ENCODE peak calls at places on chromosomes 13 and 19, in ten cellular contexts. One of them, this sample, is unnamed.

GRCh38 chr19:5850189-5850588 is 1.1 kb downstream of the FUT3 start:
- DNase-seq in ovary: no peak
- DNase-seq in tibial nerve: no peak
- DNase-seq in lower leg skin: no peak
- DNase-seq in IMR-90: no peak
- DNase-seq in HFF-Myc: no peak
- DNase-seq in PC-3: peak; percentile 22
- DNase-seq in psoas muscle: no peak
- DNase-seq in sigmoid colon: no peak
- DNase-seq in retinal pigment epithelial cell: no peak
- DNase-seq in this sample: no peak

GRCh38 chr13:35354305-35354704 is 122.2 kb downstream of the MAB21L1 start:
- DNase-seq in ovary: no peak
- DNase-seq in tibial nerve: no peak
- DNase-seq in lower leg skin: no peak
- DNase-seq in IMR-90: no peak
- DNase-seq in HFF-Myc: no peak
- DNase-seq in PC-3: no peak
- DNase-seq in psoas muscle: no peak
- DNase-seq in sigmoid colon: no peak
- DNase-seq in retinal pigment epithelial cell: no peak
- DNase-seq in this sample: no peak

GRCh38 chr19:45154064-45154827 is 6.5 kb downstream of the NKPD1 start:
- DNase-seq in ovary: peak; percentile 40
- DNase-seq in tibial nerve: no peak
- DNase-seq in lower leg skin: no peak
- DNase-seq in IMR-90: peak; percentile 86
- DNase-seq in HFF-Myc: peak; percentile 32
- DNase-seq in PC-3: peak; percentile 46
- DNase-seq in psoas muscle: no peak
- DNase-seq in sigmoid colon: no peak
- DNase-seq in retinal pigment epithelial cell: peak; percentile 79
- DNase-seq in this sample: no peak

GRCh38 chr13:28623782-28624706 is 34.9 kb upstream of the POMP start:
- DNase-seq in ovary: no peak
- DNase-seq in tibial nerve: no peak
- DNase-seq in lower leg skin: no peak
- DNase-seq in IMR-90: peak; percentile 40
- DNase-seq in HFF-Myc: no peak
- DNase-seq in PC-3: no peak
- DNase-seq in psoas muscle: no peak
- DNase-seq in sigmoid colon: no peak
- DNase-seq in retinal pigment epithelial cell: no peak
- DNase-seq in this sample: no peak

GRCh38 chr13:48319458-48320395 is 16.2 kb downstream of the RB1 start:
- DNase-seq in ovary: no peak
- DNase-seq in tibial nerve: no peak
- DNase-seq in lower leg skin: no peak
- DNase-seq in IMR-90: no peak
- DNase-seq in HFF-Myc: no peak
- DNase-seq in PC-3: no peak
- DNase-seq in psoas muscle: no peak
- DNase-seq in sigmoid colon: no peak
- DNase-seq in retinal pigment epithelial cell: no peak
- DNase-seq in this sample: peak; percentile 21

GRCh38 chr19:33349319-33350289 is 23.9 kb upstream of the CEBPG start:
- DNase-seq in ovary: no peak
- DNase-seq in tibial nerve: no peak
- DNase-seq in lower leg skin: peak; percentile 31
- DNase-seq in IMR-90: no peak
- DNase-seq in HFF-Myc: no peak
- DNase-seq in PC-3: no peak
- DNase-seq in psoas muscle: no peak
- DNase-seq in sigmoid colon: no peak
- DNase-seq in retinal pigment epithelial cell: no peak
- DNase-seq in this sample: no peak

GRCh38 chr13:95676100-95676774 is 702 bp upstream of the DNAJC3 start:
- DNase-seq in ovary: peak; percentile 12
- DNase-seq in tibial nerve: peak; percentile 11
- DNase-seq in lower leg skin: peak; percentile 85
- DNase-seq in IMR-90: peak; percentile 39
- DNase-seq in HFF-Myc: no peak
- DNase-seq in PC-3: peak; percentile 37
- DNase-seq in psoas muscle: peak; percentile 57
- DNase-seq in sigmoid colon: no peak
- DNase-seq in retinal pigment epithelial cell: no peak
- DNase-seq in this sample: no peak

GRCh38 chr19:18833849-18834643 is 2.3 kb downstream of the UPF1 start:
- DNase-seq in ovary: no peak
- DNase-seq in tibial nerve: no peak
- DNase-seq in lower leg skin: no peak
- DNase-seq in IMR-90: no peak
- DNase-seq in HFF-Myc: no peak
- DNase-seq in PC-3: peak; percentile 28
- DNase-seq in psoas muscle: no peak
- DNase-seq in sigmoid colon: no peak
- DNase-seq in retinal pigment epithelial cell: no peak
- DNase-seq in this sample: no peak

GRCh38 chr13:42835012-42835411 is 53.6 kb downstream of the FAM216B start:
- DNase-seq in ovary: no peak
- DNase-seq in tibial nerve: no peak
- DNase-seq in lower leg skin: no peak
- DNase-seq in IMR-90: no peak
- DNase-seq in HFF-Myc: no peak
- DNase-seq in PC-3: no peak
- DNase-seq in psoas muscle: no peak
- DNase-seq in sigmoid colon: no peak
- DNase-seq in retinal pigment epithelial cell: no peak
- DNase-seq in this sample: no peak

GRCh38 chr13:42832341-42833153 is 51.2 kb downstream of the FAM216B start:
- DNase-seq in ovary: peak; percentile 40
- DNase-seq in tibial nerve: no peak
- DNase-seq in lower leg skin: no peak
- DNase-seq in IMR-90: peak; percentile 94
- DNase-seq in HFF-Myc: peak; percentile 72
- DNase-seq in PC-3: peak; percentile 89
- DNase-seq in psoas muscle: no peak
- DNase-seq in sigmoid colon: no peak
- DNase-seq in retinal pigment epithelial cell: no peak
- DNase-seq in this sample: no peak

GRCh38 chr13:42836930-42837329 is 55.5 kb downstream of the FAM216B start:
- DNase-seq in ovary: peak; percentile 18
- DNase-seq in tibial nerve: no peak
- DNase-seq in lower leg skin: no peak
- DNase-seq in IMR-90: peak; percentile 51
- DNase-seq in HFF-Myc: peak; percentile 59
- DNase-seq in PC-3: peak; percentile 46
- DNase-seq in psoas muscle: no peak
- DNase-seq in sigmoid colon: no peak
- DNase-seq in retinal pigment epithelial cell: no peak
- DNase-seq in this sample: no peak
- TF ChIP-seq CTCF in ovary: no peak
- TF ChIP-seq CTCF in tibial nerve: no peak
- TF ChIP-seq CTCF in lower leg skin: no peak
- TF ChIP-seq CTCF in IMR-90: peak; percentile 49
- TF ChIP-seq CTCF in HFF-Myc: peak; percentile 43
- TF ChIP-seq CTCF in PC-3: peak; percentile 57
- TF ChIP-seq CTCF in psoas muscle: peak; percentile 9
- TF ChIP-seq CTCF in sigmoid colon: no peak
- TF ChIP-seq CTCF in retinal pigment epithelial cell: peak; percentile 42
- TF ChIP-seq CTCF in this sample: peak; percentile 13

GRCh38 chr13:112875627-112876026 is 93.4 kb upstream of the MCF2L start:
- DNase-seq in ovary: no peak
- DNase-seq in tibial nerve: no peak
- DNase-seq in lower leg skin: peak; percentile 74
- DNase-seq in IMR-90: no peak
- DNase-seq in HFF-Myc: no peak
- DNase-seq in PC-3: no peak
- DNase-seq in psoas muscle: peak; percentile 48
- DNase-seq in sigmoid colon: peak; percentile 37
- DNase-seq in retinal pigment epithelial cell: no peak
- DNase-seq in this sample: no peak

GRCh38 chr13:112876305-112877000 is 92.6 kb upstream of the MCF2L start:
- DNase-seq in ovary: no peak
- DNase-seq in tibial nerve: no peak
- DNase-seq in lower leg skin: peak; percentile 57
- DNase-seq in IMR-90: no peak
- DNase-seq in HFF-Myc: no peak
- DNase-seq in PC-3: no peak
- DNase-seq in psoas muscle: peak; percentile 35
- DNase-seq in sigmoid colon: peak; percentile 48
- DNase-seq in retinal pigment epithelial cell: no peak
- DNase-seq in this sample: no peak

GRCh38 chr13:112871742-112872141 is 97.3 kb upstream of the MCF2L start:
- DNase-seq in ovary: peak; percentile 3
- DNase-seq in tibial nerve: no peak
- DNase-seq in lower leg skin: peak; percentile 66
- DNase-seq in IMR-90: no peak
- DNase-seq in HFF-Myc: no peak
- DNase-seq in PC-3: no peak
- DNase-seq in psoas muscle: peak; percentile 38
- DNase-seq in sigmoid colon: peak; percentile 36
- DNase-seq in retinal pigment epithelial cell: no peak
- DNase-seq in this sample: no peak

GRCh38 chr13:112874751-112875300 is 94.2 kb upstream of the MCF2L start:
- DNase-seq in ovary: no peak
- DNase-seq in tibial nerve: no peak
- DNase-seq in lower leg skin: peak; percentile 49
- DNase-seq in IMR-90: no peak
- DNase-seq in HFF-Myc: no peak
- DNase-seq in PC-3: no peak
- DNase-seq in psoas muscle: peak; percentile 41
- DNase-seq in sigmoid colon: peak; percentile 60
- DNase-seq in retinal pigment epithelial cell: no peak
- DNase-seq in this sample: no peak

GRCh38 chr13:112873851-112874750 is 94.9 kb upstream of the MCF2L start:
- DNase-seq in ovary: peak; percentile 69
- DNase-seq in tibial nerve: peak; percentile 93
- DNase-seq in lower leg skin: peak; percentile 95
- DNase-seq in IMR-90: peak; percentile 50
- DNase-seq in HFF-Myc: no peak
- DNase-seq in PC-3: peak; percentile 74
- DNase-seq in psoas muscle: peak; percentile 88
- DNase-seq in sigmoid colon: peak; percentile 86
- DNase-seq in retinal pigment epithelial cell: no peak
- DNase-seq in this sample: peak; percentile 74
- H3K4me3 ChIP-seq in ovary: no peak overlapping the region
- H3K4me3 ChIP-seq in tibial nerve: no peak overlapping the region
- H3K4me3 ChIP-seq in lower leg skin: no peak overlapping the region
- H3K4me3 ChIP-seq in IMR-90: no peak overlapping the region
- H3K4me3 ChIP-seq in HFF-Myc: no peak overlapping the region
- H3K4me3 ChIP-seq in PC-3: no peak overlapping the region
- H3K4me3 ChIP-seq in psoas muscle: no peak overlapping the region
- H3K4me3 ChIP-seq in sigmoid colon: peak overlapping the region; percentile 13
- H3K4me3 ChIP-seq in retinal pigment epithelial cell: no peak overlapping the region
- H3K4me3 ChIP-seq in this sample: peak overlapping the region; percentile 52

GRCh38 chr19:2045501-2046045 is 5.5 kb downstream of the MKNK2 start:
- DNase-seq in ovary: no peak
- DNase-seq in tibial nerve: no peak
- DNase-seq in lower leg skin: peak; percentile 87
- DNase-seq in IMR-90: no peak
- DNase-seq in HFF-Myc: no peak
- DNase-seq in PC-3: no peak
- DNase-seq in psoas muscle: peak; percentile 84
- DNase-seq in sigmoid colon: peak; percentile 66
- DNase-seq in retinal pigment epithelial cell: no peak
- DNase-seq in this sample: peak; percentile 19

GRCh38 chr19:2048104-2048958 is 2.7 kb downstream of the MKNK2 start:
- DNase-seq in ovary: no peak
- DNase-seq in tibial nerve: no peak
- DNase-seq in lower leg skin: no peak
- DNase-seq in IMR-90: no peak
- DNase-seq in HFF-Myc: no peak
- DNase-seq in PC-3: no peak
- DNase-seq in psoas muscle: peak; percentile 60
- DNase-seq in sigmoid colon: peak; percentile 65
- DNase-seq in retinal pigment epithelial cell: no peak
- DNase-seq in this sample: no peak

GRCh38 chr19:2047449-2048103 is 3.5 kb downstream of the MKNK2 start:
- DNase-seq in ovary: peak; percentile 37
- DNase-seq in tibial nerve: no peak
- DNase-seq in lower leg skin: no peak
- DNase-seq in IMR-90: no peak
- DNase-seq in HFF-Myc: no peak
- DNase-seq in PC-3: peak; percentile 15
- DNase-seq in psoas muscle: peak; percentile 93
- DNase-seq in sigmoid colon: peak; percentile 86
- DNase-seq in retinal pigment epithelial cell: no peak
- DNase-seq in this sample: peak; percentile 22

GRCh38 chr19:2046046-2046907 is 4.8 kb downstream of the MKNK2 start:
- DNase-seq in ovary: no peak
- DNase-seq in tibial nerve: no peak
- DNase-seq in lower leg skin: peak; percentile 85
- DNase-seq in IMR-90: no peak
- DNase-seq in HFF-Myc: no peak
- DNase-seq in PC-3: no peak
- DNase-seq in psoas muscle: peak; percentile 62
- DNase-seq in sigmoid colon: peak; percentile 69
- DNase-seq in retinal pigment epithelial cell: no peak
- DNase-seq in this sample: no peak

DNA sequence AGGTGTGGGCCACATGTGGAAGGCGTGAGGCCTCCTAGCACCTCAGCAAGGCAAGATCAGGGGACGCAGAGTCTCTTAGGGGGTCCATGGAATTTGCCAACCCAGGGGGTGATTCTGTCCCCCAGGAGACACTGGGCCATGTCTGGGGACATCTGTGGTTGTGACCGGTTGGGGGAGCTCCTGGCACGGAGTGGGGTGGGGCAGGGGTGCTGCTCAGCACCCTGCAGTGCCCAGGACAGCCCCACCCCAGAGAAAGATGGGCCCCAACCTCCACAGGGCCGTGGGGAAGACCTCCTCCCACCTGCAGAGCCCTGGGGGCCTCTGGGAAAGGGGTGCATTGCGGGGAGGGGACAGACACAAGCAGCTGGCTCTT is 4.0 kb downstream of the MKNK2 start:
- DNase-seq in ovary: no peak
- DNase-seq in tibial nerve: no peak
- DNase-seq in lower leg skin: no peak
- DNase-seq in IMR-90: no peak
- DNase-seq in HFF-Myc: no peak
- DNase-seq in PC-3: no peak
- DNase-seq in psoas muscle: no peak
- DNase-seq in sigmoid colon: no peak
- DNase-seq in retinal pigment epithelial cell: no peak
- DNase-seq in this sample: peak; percentile 20
- TF ChIP-seq CTCF in ovary: no peak
- TF ChIP-seq CTCF in tibial nerve: no peak
- TF ChIP-seq CTCF in lower leg skin: no peak
- TF ChIP-seq CTCF in IMR-90: no peak
- TF ChIP-seq CTCF in HFF-Myc: no peak
- TF ChIP-seq CTCF in PC-3: no peak
- TF ChIP-seq CTCF in psoas muscle: no peak
- TF ChIP-seq CTCF in sigmoid colon: no peak
- TF ChIP-seq CTCF in retinal pigment epithelial cell: no peak
- TF ChIP-seq CTCF in this sample: peak; percentile 42

GRCh38 chr13:113860579-113861432 is 3.1 kb downstream of the GAS6 start:
- DNase-seq in ovary: peak; percentile 72
- DNase-seq in tibial nerve: no peak
- DNase-seq in lower leg skin: peak; percentile 85
- DNase-seq in IMR-90: no peak
- DNase-seq in HFF-Myc: no peak
- DNase-seq in PC-3: peak; percentile 11
- DNase-seq in psoas muscle: no peak
- DNase-seq in sigmoid colon: no peak
- DNase-seq in retinal pigment epithelial cell: no peak
- DNase-seq in this sample: no peak

GRCh38 chr13:113863511-113864302 is at the start of gene GAS6:
- DNase-seq in ovary: peak; percentile 66
- DNase-seq in tibial nerve: no peak
- DNase-seq in lower leg skin: peak; percentile 93
- DNase-seq in IMR-90: no peak
- DNase-seq in HFF-Myc: no peak
- DNase-seq in PC-3: peak; percentile 39
- DNase-seq in psoas muscle: peak; percentile 87
- DNase-seq in sigmoid colon: no peak
- DNase-seq in retinal pigment epithelial cell: no peak
- DNase-seq in this sample: no peak

GRCh38 chr13:113861433-113862030 is 2.3 kb downstream of the GAS6 start:
- DNase-seq in ovary: peak; percentile 44
- DNase-seq in tibial nerve: no peak
- DNase-seq in lower leg skin: peak; percentile 85
- DNase-seq in IMR-90: no peak
- DNase-seq in HFF-Myc: no peak
- DNase-seq in PC-3: no peak
- DNase-seq in psoas muscle: peak; percentile 48
- DNase-seq in sigmoid colon: no peak
- DNase-seq in retinal pigment epithelial cell: no peak
- DNase-seq in this sample: no peak

GRCh38 chr13:113862766-113863510 is 938 bp downstream of the GAS6 start:
- DNase-seq in ovary: peak; percentile 46
- DNase-seq in tibial nerve: no peak
- DNase-seq in lower leg skin: peak; percentile 92
- DNase-seq in IMR-90: no peak
- DNase-seq in HFF-Myc: no peak
- DNase-seq in PC-3: no peak
- DNase-seq in psoas muscle: peak; percentile 70
- DNase-seq in sigmoid colon: no peak
- DNase-seq in retinal pigment epithelial cell: no peak
- DNase-seq in this sample: no peak

DNA sequence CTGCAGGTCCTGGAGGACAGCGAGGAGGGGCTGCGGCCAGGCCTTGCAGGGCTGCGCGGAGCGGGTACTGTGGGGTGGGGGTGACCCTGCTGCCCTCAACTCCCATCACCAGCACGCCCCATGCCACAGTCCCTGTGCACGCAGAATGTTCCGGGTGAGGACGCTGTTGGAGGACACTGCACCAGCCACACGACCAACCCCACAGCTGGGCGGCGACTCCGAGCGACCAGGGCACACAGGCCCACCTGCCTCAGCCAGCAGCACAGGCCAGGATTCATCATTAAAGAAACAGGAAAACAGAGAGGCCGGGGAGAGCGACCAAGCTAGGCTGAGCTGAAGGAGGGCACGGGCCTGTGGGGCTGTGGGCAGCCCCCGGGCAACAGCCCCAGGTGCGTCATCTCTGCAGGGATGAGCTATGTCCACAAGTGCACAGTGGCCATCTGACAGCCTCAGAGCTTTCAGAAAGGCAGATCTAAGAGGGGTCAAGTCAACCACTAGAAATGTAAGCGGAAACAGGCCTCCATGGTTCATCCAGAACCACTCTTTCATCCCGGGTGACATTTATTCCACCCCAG is 1.6 kb downstream of the GAS6 start:
- DNase-seq in ovary: peak; percentile 23
- DNase-seq in tibial nerve: no peak
- DNase-seq in lower leg skin: peak; percentile 80
- DNase-seq in IMR-90: peak; percentile 36
- DNase-seq in HFF-Myc: no peak
- DNase-seq in PC-3: no peak
- DNase-seq in psoas muscle: peak; percentile 49
- DNase-seq in sigmoid colon: no peak
- DNase-seq in retinal pigment epithelial cell: no peak
- DNase-seq in this sample: no peak
- H3K4me3 ChIP-seq in ovary: peak overlapping the region; percentile 82
- H3K4me3 ChIP-seq in tibial nerve: peak overlapping the region; percentile 67
- H3K4me3 ChIP-seq in lower leg skin: no peak overlapping the region
- H3K4me3 ChIP-seq in IMR-90: peak overlapping the region; percentile 93
- H3K4me3 ChIP-seq in HFF-Myc: peak overlapping the region; percentile 77
- H3K4me3 ChIP-seq in PC-3: peak overlapping the region; percentile 66
- H3K4me3 ChIP-seq in psoas muscle: peak overlapping the region; percentile 90
- H3K4me3 ChIP-seq in sigmoid colon: peak overlapping the region; percentile 77
- H3K4me3 ChIP-seq in retinal pigment epithelial cell: peak overlapping the region; percentile 50
- H3K4me3 ChIP-seq in this sample: no peak overlapping the region